ENCODE peak calls at places on chromosomes 12 and 14, in seven cellular contexts. D, K, E, P, Z, R and G are unnamed samples.

GRCh38 chr14:90503582-90503981 is 106.8 kb downstream of the CALM1 start:
- DNase-seq in D (no peak), K (no peak), E (no peak), P (no peak), Z (no peak), R (peak), G (no peak)

GRCh38 chr14:95469134-95469481 is 47.3 kb downstream of the SYNE3 start:
- DNase-seq in D (no peak), K (no peak), E (no peak), P (no peak), Z (no peak), R (no peak), G (no peak)

GRCh38 chr12:51863921-51864700 is 15.6 kb upstream of the FIGNL2 start:
- DNase-seq in D (no peak), K (no peak), E (no peak), P (no peak), Z (peak), R (peak), G (no peak)

GRCh38 chr12:62191747-62192485 is 68.3 kb upstream of the USP15 start:
- DNase-seq in D (peak), K (no peak), E (no peak), P (no peak), Z (peak), R (peak), G (peak)

GRCh38 chr14:33465952-33466700 is 484.7 kb downstream of the EGLN3 start:
- DNase-seq in D (peak), K (no peak), E (no peak), P (no peak), Z (no peak), R (no peak), G (no peak)

GRCh38 chr12:109170335-109170734 is 53.9 kb downstream of the ACACB start:
- DNase-seq in D (no peak), K (no peak), E (no peak), P (no peak), Z (no peak), R (no peak), G (no peak)

GRCh38 chr14:20683125-20683895 is 1.1 kb upstream of the RNASE4 start:
- DNase-seq in D (peak), K (no peak), E (peak), P (peak), Z (peak), R (peak), G (peak)

GRCh38 chr12:71220295-71220694 is 62.5 kb upstream of the TSPAN8 start:
- DNase-seq in D (no peak), K (no peak), E (no peak), P (no peak), Z (peak), R (no peak), G (no peak)

GRCh38 chr12:120925740-120926563 is 21.8 kb upstream of the SPPL3 start:
- DNase-seq in D (no peak), K (no peak), E (no peak), P (no peak), Z (no peak), R (no peak), G (no peak)

GRCh38 chr12:50187084-50187900 is 20.1 kb upstream of the CERS5 start:
- DNase-seq in D (peak), K (no peak), E (peak), P (no peak), Z (no peak), R (no peak), G (peak)

GRCh38 chr12:50186667-50187066 is 19.5 kb upstream of the CERS5 start:
- DNase-seq in D (peak), K (no peak), E (no peak), P (no peak), Z (no peak), R (no peak), G (peak)

GRCh38 chr12:50188875-50189575 is 21.9 kb upstream of the CERS5 start:
- DNase-seq in D (peak), K (no peak), E (peak), P (no peak), Z (no peak), R (no peak), G (no peak)

GRCh38 chr12:50185975-50186663 is 18.9 kb upstream of the CERS5 start:
- DNase-seq in D (peak), K (no peak), E (no peak), P (no peak), Z (no peak), R (no peak), G (no peak)

GRCh38 chr12:50188280-50188781 is 21.2 kb upstream of the CERS5 start:
- DNase-seq in D (peak), K (no peak), E (no peak), P (no peak), Z (no peak), R (no peak), G (peak)
- H3K4me3 ChIP-seq in D (no peak), K (no peak), E (no peak), P (no peak), Z (no peak), R (no peak), G (no peak)

DNA sequence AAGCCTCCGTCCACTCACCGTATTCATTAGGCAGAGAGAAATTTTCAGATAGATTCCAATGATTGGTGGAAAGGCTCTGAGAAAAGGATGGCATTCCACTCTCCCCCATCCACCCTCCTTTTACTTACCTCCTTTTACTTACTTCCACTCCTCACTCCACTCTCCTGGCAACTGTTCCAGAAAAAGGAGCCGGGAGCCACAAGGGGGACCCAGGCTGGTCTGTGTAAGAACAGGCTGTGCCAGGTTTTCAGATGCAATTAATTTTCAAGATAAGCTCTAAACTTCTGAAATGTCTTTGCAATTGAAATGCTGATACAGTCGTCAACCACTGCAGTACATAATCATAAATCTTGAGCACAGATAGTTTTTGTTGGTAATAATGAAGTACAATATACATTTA is 248.8 kb downstream of the ANO6 start:
- DNase-seq in D (peak), K (no peak), E (no peak), P (no peak), Z (peak), R (no peak), G (no peak)
- TF ChIP-seq CTCF in D (peak), K (no peak), E (no peak), P (no peak), Z (peak), R (no peak), G (peak)

DNA sequence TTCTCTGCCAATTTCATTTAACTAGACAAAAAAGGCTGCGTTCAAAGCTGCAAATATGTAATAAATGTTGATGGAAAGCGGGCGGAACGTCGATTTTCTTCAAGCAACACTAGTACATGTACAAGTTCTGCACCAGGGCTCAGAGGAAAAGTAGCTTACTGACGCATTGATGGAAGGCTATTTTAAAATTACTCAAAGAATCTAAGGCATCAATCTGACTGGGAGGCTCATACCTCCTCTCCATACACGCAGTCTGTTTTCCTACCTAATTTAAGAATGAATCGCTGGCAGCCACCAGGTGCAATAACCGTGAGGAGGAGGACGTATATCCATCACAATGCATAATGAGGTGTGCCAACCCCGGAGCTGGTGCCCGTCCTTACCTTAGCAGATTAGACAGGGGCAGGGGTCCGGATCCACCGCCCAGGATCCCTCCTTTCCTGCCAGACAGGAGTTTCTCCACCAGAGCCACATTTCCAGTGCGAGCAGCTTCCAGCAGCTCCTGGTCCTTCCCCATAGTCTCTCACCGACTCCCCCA is 946 bp downstream of the ANKS1B start:
- DNase-seq in D (peak), K (no peak), E (no peak), P (no peak), Z (no peak), R (no peak), G (no peak)
- H3K4me3 ChIP-seq in D (no peak), K (peak), E (no peak), P (peak), Z (peak), R (peak), G (peak)

GRCh38 chr12:116266220-116266619 is 11.3 kb downstream of the MED13L start:
- DNase-seq in D (peak), K (no peak), E (no peak), P (peak), Z (peak), R (no peak), G (no peak)
- TF ChIP-seq CTCF in D (peak), K (no peak), E (no peak), P (peak), Z (peak), R (no peak), G (peak)

DNA sequence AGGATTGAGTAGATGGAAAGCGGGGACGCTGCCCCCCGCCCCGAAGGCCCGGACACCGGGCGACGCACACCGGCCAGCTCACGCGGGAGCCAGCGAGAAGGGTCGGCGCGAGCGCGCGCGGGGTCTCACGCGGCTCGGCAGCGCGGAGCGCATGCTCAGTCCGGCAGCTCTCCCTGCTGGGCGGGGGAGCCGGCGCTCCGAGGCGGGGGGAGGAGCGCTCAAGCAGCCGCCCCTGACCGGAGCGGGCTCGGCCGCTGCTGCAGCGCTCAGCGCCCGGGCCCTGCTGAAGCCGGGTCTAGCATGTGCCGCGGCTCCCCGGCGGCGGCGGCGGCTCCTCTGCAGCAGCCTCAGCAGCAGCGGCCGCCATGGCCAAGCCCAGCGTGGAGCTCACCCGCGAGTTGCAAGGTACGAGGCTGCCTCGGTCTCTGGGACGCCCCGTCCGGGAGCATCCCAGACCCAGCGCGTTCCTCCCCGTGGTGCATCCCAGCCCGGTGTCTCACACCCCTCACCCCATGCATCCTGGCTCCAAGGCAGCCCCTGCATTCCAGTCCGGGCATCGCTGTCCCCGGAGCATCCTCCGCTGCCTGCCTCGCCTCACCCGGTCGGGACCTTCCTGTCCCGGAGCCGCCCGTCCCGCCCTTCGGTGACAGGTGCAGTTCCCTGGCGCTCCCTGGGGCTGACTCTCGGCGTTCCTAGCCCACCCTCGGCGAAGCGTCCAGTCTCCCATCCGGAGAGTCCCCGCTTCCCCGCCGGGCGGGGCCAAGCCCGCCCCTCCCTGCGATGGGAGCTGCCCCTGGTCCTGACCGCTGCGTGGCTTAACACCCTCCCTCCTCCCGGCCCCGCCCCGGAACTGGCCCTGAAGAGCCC is at the start of gene CARMIL3:
- DNase-seq in D (peak), K (no peak), E (peak), P (peak), Z (peak), R (peak), G (peak)
- H3K4me3 ChIP-seq in D (peak), K (peak), E (peak), P (peak), Z (peak), R (peak), G (peak)

DNA sequence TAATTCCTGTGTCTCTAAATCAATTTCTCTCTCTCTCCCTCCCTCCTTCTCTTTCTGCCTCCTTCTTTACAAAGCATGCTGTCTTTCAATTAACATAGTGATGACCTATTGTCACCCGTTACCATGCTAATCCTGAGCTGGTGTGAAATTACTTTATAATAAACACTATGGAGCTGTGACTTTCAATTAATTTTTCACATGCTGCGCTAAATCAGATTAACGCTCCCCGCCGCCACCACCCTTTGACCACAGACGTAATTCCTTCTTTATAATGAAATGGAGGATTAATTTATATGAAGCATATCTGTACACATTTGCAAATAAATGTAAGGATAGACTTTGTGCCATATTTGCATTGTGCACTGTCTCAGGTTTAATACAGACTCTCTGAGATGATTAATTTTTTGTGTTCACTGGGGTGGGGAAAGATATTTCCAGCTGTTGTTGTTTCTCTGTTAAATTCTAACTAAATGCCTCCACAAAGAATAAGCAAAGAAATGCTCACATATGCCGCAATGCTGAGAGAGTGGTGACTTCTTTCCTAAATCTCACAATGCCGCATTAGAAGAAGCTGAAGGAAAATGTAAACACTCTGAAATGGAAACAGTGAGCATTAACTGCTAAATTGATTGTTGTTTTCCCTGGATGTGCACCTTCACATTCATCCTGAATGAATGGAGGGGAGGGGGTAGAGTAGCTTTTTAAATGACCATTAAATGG is 418.8 kb downstream of the PDZRN4 start:
- DNase-seq in D (no peak), K (no peak), E (no peak), P (no peak), Z (no peak), R (no peak), G (no peak)
- TF ChIP-seq CTCF in D (no peak), K (no peak), E (no peak), P (no peak), Z (no peak), R (no peak), G (no peak)